ENCODE peak calls at places on chromosome 7, in ten cellular contexts. N is progenitor cell of endocrine pancreas; I is NCI-H1436; J is neural progenitor cell; U is CD4-positive, alpha-beta memory T cell; H is SHP77; Z is astrocyte of the spinal cord; W is Daoy; A is PC-3; K is HT1080. E is an unnamed sample.

GRCh38 chr7:18475488-18475887 is 20.1 kb upstream of the HDAC9 start:
- DNase-seq in I (no peak), N (no peak), U (no peak), K (no peak), H (no peak), W (no peak), Z (no peak), A (no peak), J (no peak), E (no peak)

GRCh38 chr7:40232242-40232929 is 97.6 kb downstream of the SUGCT start:
- DNase-seq in H (peak), Z (peak), W (peak), N (no peak), U (no peak), A (peak), J (peak), K (peak), I (no peak), E (no peak)

GRCh38 chr7:15764010-15764409 is 77.5 kb upstream of the MEOX2 start:
- DNase-seq in Z (no peak), W (no peak), I (no peak), J (no peak), N (no peak), H (no peak), U (no peak), K (no peak), A (no peak), E (no peak)

GRCh38 chr7:80843018-80843671 is 75.7 kb downstream of the SEMA3C start:
- DNase-seq in A (no peak), U (no peak), Z (peak), K (no peak), I (peak), N (no peak), H (no peak), W (no peak), J (no peak), E (no peak)

GRCh38 chr7:55526770-55527169 is 45.5 kb downstream of the VOPP1 start:
- DNase-seq in K (no peak), I (peak), W (no peak), H (no peak), J (peak), U (no peak), N (no peak), Z (no peak), A (no peak), E (no peak)

GRCh38 chr7:2906197-2906931 is 62.3 kb upstream of the GNA12 start:
- DNase-seq in J (no peak), K (no peak), I (no peak), Z (no peak), U (no peak), A (no peak), W (no peak), H (no peak), N (no peak), E (no peak)

GRCh38 chr7:24933298-24933697 is 46.7 kb downstream of the OSBPL3 start:
- DNase-seq in J (no peak), U (no peak), W (no peak), A (no peak), N (no peak), I (no peak), K (no peak), H (no peak), Z (no peak), E (no peak)

GRCh38 chr7:155529845-155530244 is 16.5 kb downstream of the CNPY1 start:
- DNase-seq in W (no peak), I (no peak), U (no peak), Z (no peak), K (no peak), J (no peak), A (no peak), N (no peak), H (no peak), E (no peak)

GRCh38 chr7:154994996-154995395 is 7.9 kb downstream of the PAXIP1 start:
- DNase-seq in Z (no peak), J (no peak), A (no peak), N (no peak), U (no peak), I (no peak), K (no peak), W (no peak), H (no peak), E (no peak)

GRCh38 chr7:128831178-128831993 is 1.2 kb downstream of the FLNC start:
- DNase-seq in H (no peak), K (peak), Z (peak), N (no peak), W (peak), I (no peak), J (peak), A (peak), U (no peak), E (no peak)

GRCh38 chr7:129191272-129191671 is 2.8 kb downstream of the SMO start:
- DNase-seq in J (no peak), W (no peak), H (no peak), Z (no peak), U (no peak), A (no peak), N (no peak), K (no peak), I (no peak), E (no peak)

GRCh38 chr7:110771717-110772116 is 319.2 kb upstream of the LRRN3 start:
- DNase-seq in J (no peak), H (no peak), A (no peak), K (no peak), U (no peak), W (no peak), N (no peak), I (no peak), Z (no peak), E (no peak)

GRCh38 chr7:131976411-131976810 is 420.0 kb upstream of the PODXL start:
- DNase-seq in W (no peak), H (no peak), K (no peak), N (no peak), J (no peak), A (no peak), I (no peak), U (no peak), Z (no peak), E (no peak)

GRCh38 chr7:55086413-55087201 is 67.8 kb downstream of the EGFR start:
- DNase-seq in I (peak), A (peak), H (no peak), N (no peak), Z (peak), W (peak), U (no peak), K (peak), J (no peak), E (peak)

GRCh38 chr7:151087247-151088018 is 1.2 kb downstream of the AGAP3 start:
- DNase-seq in I (no peak), Z (peak), A (peak), U (peak), W (peak), H (peak), J (peak), N (no peak), K (no peak), E (peak)

GRCh38 chr7:66626236-66626957 is 2.3 kb upstream of the KCTD7 start:
- DNase-seq in J (no peak), Z (no peak), I (no peak), N (no peak), U (no peak), A (peak), W (peak), K (peak), H (no peak), E (no peak)

GRCh38 chr7:146892151-146892550 is 775.5 kb downstream of the CNTNAP2 start:
- DNase-seq in N (no peak), K (peak), Z (no peak), J (no peak), A (no peak), I (no peak), U (no peak), H (no peak), W (no peak), E (no peak)

E was measured in immature natural killer cell.